ENCODE peak calls at places on chromosomes 16 and 17, in nine cellular contexts. T is putamen; K is WTC11; X is Daoy; A is fibroblast of lung; P is tibial artery; J is stimulated activated CD8-positive, alpha-beta memory T cell treated with anti-CD3 and anti-CD28 coated beads, Interleukin-7, amount 100 ng/mL, for 1 hour; L is hippocampal formation; Q is amygdala. I is an unnamed sample.

GRCh38 chr16:25699069-25699468 is 7.3 kb downstream of the HS3ST4 start:
- DNase-seq in T (peak), K (no peak), X (no peak), A (no peak), P (no peak), J (no peak), L (no peak), Q (no peak), I (peak)

GRCh38 chr16:71358464-71359031 is at the start of gene CALB2:
- DNase-seq in T (peak), K (peak), X (peak), A (peak), P (peak), J (peak), L (no peak), Q (no peak), I (peak)

GRCh38 chr17:75614006-75614405 is 19.2 kb upstream of the SMIM5 start:
- DNase-seq in T (no peak), K (peak), X (no peak), A (no peak), P (no peak), J (no peak), L (no peak), Q (no peak), I (no peak)

GRCh38 chr16:53736297-53736696 is 32.3 kb downstream of the FTO start:
- DNase-seq in T (no peak), K (no peak), X (no peak), A (no peak), P (no peak), J (no peak), L (no peak), Q (no peak), I (no peak)

GRCh38 chr17:68532826-68533225 is 20.6 kb downstream of the PRKAR1A start:
- DNase-seq in T (no peak), K (no peak), X (no peak), A (no peak), P (no peak), J (no peak), L (no peak), Q (no peak), I (no peak)

GRCh38 chr16:12132850-12133249 is 156.3 kb downstream of the SNX29 start:
- DNase-seq in T (no peak), K (no peak), X (no peak), A (no peak), P (no peak), J (no peak), L (no peak), Q (no peak), I (no peak)

GRCh38 chr17:42459256-42459982 is 741 bp downstream of the ATP6V0A1 start:
- DNase-seq in T (peak), K (peak), X (peak), A (peak), P (peak), J (no peak), L (peak), Q (peak), I (peak)

GRCh38 chr17:49035470-49036269 is 38.5 kb downstream of the IGF2BP1 start:
- DNase-seq in T (no peak), K (peak), X (peak), A (peak), P (peak), J (no peak), L (no peak), Q (no peak), I (peak)

GRCh38 chr17:16135461-16135860 is 79.9 kb downstream of the NCOR1 start:
- DNase-seq in T (no peak), K (no peak), X (no peak), A (peak), P (no peak), J (no peak), L (no peak), Q (no peak), I (no peak)

GRCh38 chr17:38569701-38570512 is 35.8 kb downstream of the SRCIN1 start:
- DNase-seq in T (peak), K (no peak), X (no peak), A (no peak), P (no peak), J (no peak), L (peak), Q (no peak), I (no peak)

GRCh38 chr17:42879596-42879985 is 21.0 kb upstream of the G6PC1 start:
- DNase-seq in T (no peak), K (no peak), X (no peak), A (no peak), P (no peak), J (no peak), L (no peak), Q (no peak), I (no peak)

GRCh38 chr16:12398029-12398735 is 405.5 kb downstream of the CPPED1 start:
- DNase-seq in T (no peak), K (no peak), X (no peak), A (no peak), P (no peak), J (no peak), L (no peak), Q (no peak), I (peak)

GRCh38 chr16:64981568-64982281 is 140.1 kb downstream of the CDH11 start:
- DNase-seq in T (no peak), K (no peak), X (no peak), A (no peak), P (no peak), J (no peak), L (no peak), Q (no peak), I (no peak)

GRCh38 chr16:28324235-28324886 is 32.0 kb downstream of the SBK1 start:
- DNase-seq in T (no peak), K (no peak), X (no peak), A (no peak), P (no peak), J (no peak), L (no peak), Q (no peak), I (no peak)

GRCh38 chr16:56919099-56919800 is 12.7 kb upstream of the HERPUD1 start:
- DNase-seq in T (no peak), K (no peak), X (no peak), A (no peak), P (peak), J (no peak), L (no peak), Q (no peak), I (no peak)

GRCh38 chr16:86033016-86033474 is 134.1 kb downstream of the IRF8 start:
- DNase-seq in T (peak), K (no peak), X (no peak), A (peak), P (peak), J (no peak), L (peak), Q (no peak), I (no peak)

GRCh38 chr17:73223626-73224616 is 31.1 kb downstream of the COG1 start:
- DNase-seq in T (no peak), K (no peak), X (no peak), A (no peak), P (no peak), J (no peak), L (no peak), Q (no peak), I (no peak)

I was measured in A673.